ENCODE peak calls at places on chromosomes 2 and 18, in six cellular contexts. K is HepG2, F is K562, I is GM12878, Y is A549, G is IMR-90. U is an unnamed sample.

GRCh38 chr18:10194592-10194991 is 259.8 kb upstream of the APCDD1 start:
- DNase-seq in G (no peak), F (no peak), I (no peak), Y (peak; percentile 7), K (no peak), U (peak; percentile 25)

GRCh38 chr18:22489694-22490093 is 72.0 kb upstream of the CTAGE1 start:
- DNase-seq in G (peak; percentile 46), Y (peak; percentile 48), F (no peak), K (peak; percentile 63), I (no peak), U (no peak)

GRCh38 chr2:231711677-231712461 is 3.5 kb downstream of the PTMA start:
- DNase-seq in Y (no peak), F (no peak), I (no peak), K (no peak), G (no peak), U (no peak)

GRCh38 chr18:10660485-10660884 is 134.7 kb downstream of the NAPG start:
- DNase-seq in G (peak; percentile 58), K (no peak), Y (no peak), I (peak; percentile 24), F (no peak), U (no peak)

GRCh38 chr2:211367252-211367651 is 810.9 kb downstream of the CPS1 start:
- DNase-seq in F (no peak), I (no peak), Y (no peak), K (no peak), G (no peak), U (no peak)

GRCh38 chr18:40582105-40582504 is 1372.9 kb upstream of the PIK3C3 start:
- DNase-seq in Y (no peak), K (no peak), I (no peak), G (no peak), F (no peak), U (no peak)

GRCh38 chr2:113233593-113234550 is 44.8 kb downstream of the PAX8 start:
- DNase-seq in Y (peak; percentile 52), F (peak; percentile 47), K (peak; percentile 32), I (no peak), G (peak; percentile 47), U (peak; percentile 39)

GRCh38 chr2:142757111-142757510 is 120.4 kb upstream of the KYNU start:
- DNase-seq in F (no peak), I (no peak), G (no peak), Y (no peak), K (no peak), U (no peak)

GRCh38 chr2:36379710-36380448 is 24.3 kb downstream of the CRIM1 start:
- DNase-seq in Y (no peak), G (peak; percentile 73), K (no peak), I (no peak), F (no peak), U (no peak)

GRCh38 chr2:69012310-69013122 is 463 bp upstream of the ANTXR1 start:
- DNase-seq in F (peak; percentile 67), G (peak; percentile 76), K (peak; percentile 66), Y (peak; percentile 85), I (no peak), U (no peak)

GRCh38 chr2:229836847-229837246 is 85.0 kb downstream of the TRIP12 start:
- DNase-seq in K (no peak), Y (no peak), F (no peak), I (no peak), G (no peak), U (no peak)

GRCh38 chr2:120205901-120206581 is 17.2 kb downstream of the TMEM185B start:
- DNase-seq in K (no peak), I (no peak), Y (no peak), F (peak; percentile 62), G (no peak), U (peak; percentile 68)

GRCh38 chr18:50311573-50312106 is 24.1 kb upstream of the CXXC1 start:
- DNase-seq in G (no peak), F (no peak), I (no peak), K (no peak), Y (no peak), U (no peak)

GRCh38 chr2:205270689-205271088 is 411.6 kb upstream of the NRP2 start:
- DNase-seq in Y (no peak), G (no peak), K (peak; percentile 47), F (no peak), I (no peak), U (no peak)

GRCh38 chr2:223724831-223725230 is 112.6 kb downstream of the AP1S3 start:
- DNase-seq in K (no peak), Y (peak; percentile 20), F (no peak), I (no peak), G (peak; percentile 48), U (no peak)

GRCh38 chr2:88239781-88240180 is 69.6 kb downstream of the THNSL2 start:
- DNase-seq in I (no peak), Y (no peak), G (no peak), F (peak; percentile 24), K (no peak), U (no peak)

GRCh38 chr2:223993634-223994232 is 36.5 kb downstream of the MRPL44 start:
- DNase-seq in Y (peak; percentile 88), G (peak; percentile 82), I (no peak), F (peak; percentile 46), K (peak; percentile 77), U (peak; percentile 76)

GRCh38 chr2:71833855-71834554 is 313.7 kb downstream of the CYP26B1 start:
- DNase-seq in G (no peak), K (no peak), Y (no peak), I (no peak), F (no peak), U (no peak)

GRCh38 chr2:30932850-30933249 is 125.6 kb upstream of the CAPN13 start:
- DNase-seq in I (no peak), F (no peak), G (no peak), Y (no peak), K (no peak), U (no peak)

GRCh38 chr2:100887713-100888112 is 67.8 kb downstream of the NPAS2 start:
- DNase-seq in F (no peak), K (no peak), Y (no peak), I (no peak), G (no peak), U (no peak)

GRCh38 chr2:129885735-129886134 is 93.7 kb upstream of the RAB6C start:
- DNase-seq in I (no peak), K (no peak), Y (no peak), F (peak; percentile 15), G (no peak), U (peak; percentile 52)

GRCh38 chr2:173568054-173568453 is 213.4 kb downstream of the CDCA7 start:
- DNase-seq in F (peak; percentile 29), Y (peak; percentile 65), K (peak; percentile 23), I (no peak), G (no peak), U (peak; percentile 50)

GRCh38 chr2:98006378-98006777 is 10.6 kb upstream of the TMEM131 start:
- DNase-seq in G (no peak), Y (no peak), I (no peak), K (no peak), F (no peak), U (no peak)

GRCh38 chr18:47263197-47263827 is 11.9 kb upstream of the SKOR2 start:
- DNase-seq in Y (no peak), I (no peak), F (no peak), G (no peak), K (no peak), U (no peak)

GRCh38 chr2:101466426-101466825 is 8.5 kb downstream of the RFX8 start:
- DNase-seq in I (no peak), Y (no peak), G (no peak), F (no peak), K (no peak), U (no peak)

GRCh38 chr2:168948621-168949212 is 47.6 kb downstream of the G6PC2 start:
- DNase-seq in I (no peak), K (peak; percentile 13), G (peak; percentile 6), F (peak; percentile 59), Y (peak; percentile 32), U (peak; percentile 46)

GRCh38 chr18:32717151-32717550 is 55.7 kb downstream of the KLHL14 start:
- DNase-seq in G (no peak), K (no peak), F (no peak), I (no peak), Y (no peak), U (no peak)

GRCh38 chr18:32712860-32713259 is 60.0 kb downstream of the KLHL14 start:
- DNase-seq in Y (no peak), I (no peak), F (no peak), G (no peak), K (no peak), U (no peak)

GRCh38 chr18:32711862-32712261 is 61.0 kb downstream of the KLHL14 start:
- DNase-seq in F (no peak), K (no peak), Y (no peak), G (no peak), I (no peak), U (no peak)

GRCh38 chr18:32714571-32715148 is 58.2 kb downstream of the KLHL14 start:
- DNase-seq in G (peak; percentile 51), Y (peak; percentile 56), K (peak; percentile 79), F (no peak), I (peak; percentile 12), U (peak; percentile 87)
- TF ChIP-seq BHLHE40 in G (no peak), Y (no peak), K (no peak), F (no peak), I (no peak), U (no peak)

GRCh38 chr2:203893823-203894222 is 26.3 kb downstream of the CTLA4 start:
- DNase-seq in Y (no peak), K (no peak), F (no peak), I (no peak), G (no peak), U (no peak)

GRCh38 chr2:203893386-203893785 is 25.8 kb downstream of the CTLA4 start:
- DNase-seq in G (peak; percentile 24), I (no peak), F (no peak), K (no peak), Y (no peak), U (no peak)

GRCh38 chr2:203890733-203891132 is 23.2 kb downstream of the CTLA4 start:
- DNase-seq in F (no peak), Y (no peak), K (no peak), I (no peak), G (no peak), U (no peak)

GRCh38 chr2:203892207-203892606 is 24.6 kb downstream of the CTLA4 start:
- DNase-seq in K (no peak), Y (no peak), G (no peak), I (no peak), F (no peak), U (no peak)

GRCh38 chr2:203891474-203891873 is 23.9 kb downstream of the CTLA4 start:
- DNase-seq in Y (no peak), G (no peak), F (no peak), K (no peak), I (no peak), U (no peak)
- TF ChIP-seq BHLHE40 in Y (no peak), G (no peak), F (no peak), K (no peak), I (no peak), U (no peak)

DNA sequence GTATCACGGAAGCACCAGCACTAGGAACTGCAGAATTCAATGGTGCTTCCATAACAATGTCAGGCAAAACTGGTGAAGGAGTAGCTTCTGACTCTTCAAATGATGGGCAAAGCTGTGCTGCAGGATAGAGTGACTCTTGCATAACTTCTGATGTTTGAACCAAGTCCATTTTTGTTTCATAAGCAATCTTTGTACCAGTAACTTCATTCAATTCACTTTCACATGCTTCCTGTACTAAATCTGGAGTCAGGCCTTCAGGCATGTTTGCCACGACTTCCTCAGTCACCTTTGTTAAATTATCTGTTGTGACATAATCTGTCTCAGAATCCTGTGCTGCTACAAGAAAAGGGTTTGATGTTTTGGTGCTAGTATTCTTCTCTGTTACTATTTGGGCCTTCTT is 24.0 kb downstream of the RTN4 start:
- DNase-seq in F (no peak), K (peak; percentile 81), Y (no peak), I (no peak), G (peak; percentile 50), U (no peak)
- TF ChIP-seq BHLHE40 in F (no peak), K (no peak), Y (no peak), I (no peak), G (no peak), U (no peak)

GRCh38 chr2:20985061-20985460 is 58.8 kb downstream of the APOB start:
- DNase-seq in G (no peak), I (no peak), K (no peak), F (no peak), Y (no peak), U (no peak)
- TF ChIP-seq BHLHE40 in G (no peak), I (no peak), K (no peak), F (no peak), Y (no peak), U (no peak)

U was measured in HEK293T.